ENCODE peak calls at places on chromosomes 13 and 19, in seven cellular contexts. A is hepatocyte, Y is suprapubic skin, T is mammary epithelial cell, N is ovary, K is thoracic aorta, E is right cardiac atrium. Z is an unnamed sample.

GRCh38 chr13:26310003-26310402 is 56.1 kb downstream of the CDK8 start:
- DNase-seq in Y (no peak), A (no peak), K (no peak), E (no peak), N (no peak), T (no peak), Z (no peak)

GRCh38 chr19:46718934-46719551 is 2.1 kb upstream of the PRKD2 start:
- DNase-seq in N (no peak), Y (no peak), K (no peak), A (no peak), T (no peak), E (no peak), Z (no peak)

GRCh38 chr13:62564770-62565169 is 1149.1 kb upstream of the PCDH20 start:
- DNase-seq in K (no peak), Y (no peak), N (no peak), E (no peak), T (no peak), A (no peak), Z (no peak)

GRCh38 chr13:25963681-25964080 is 88.1 kb downstream of the SHISA2 start:
- DNase-seq in Y (no peak), K (no peak), T (peak; percentile 6), E (no peak), N (no peak), A (no peak), Z (peak; percentile 15)

GRCh38 chr13:70339738-70340137 is 231.5 kb upstream of the KLHL1 start:
- DNase-seq in E (no peak), K (no peak), A (peak; percentile 40), N (no peak), Y (no peak), T (peak; percentile 2), Z (peak; percentile 10)

GRCh38 chr19:20858218-20858617 is 64.8 kb upstream of the ZNF85 start:
- DNase-seq in E (no peak), Y (no peak), K (no peak), N (no peak), A (no peak), T (no peak), Z (no peak)

GRCh38 chr19:13381827-13382632 is 124.2 kb downstream of the CACNA1A start:
- DNase-seq in A (no peak), N (no peak), E (no peak), Y (no peak), T (no peak), K (no peak), Z (no peak)

GRCh38 chr13:109704771-109705628 is 81.4 kb downstream of the IRS2 start:
- DNase-seq in K (no peak), A (peak; percentile 21), E (peak; percentile 79), T (peak; percentile 49), N (no peak), Y (no peak), Z (peak; percentile 41)

GRCh38 chr13:25882732-25883357 is 169.0 kb downstream of the SHISA2 start:
- DNase-seq in A (no peak), K (no peak), N (no peak), Y (no peak), T (no peak), E (no peak), Z (peak; percentile 10)

GRCh38 chr19:30086220-30086619 is 144.2 kb downstream of the URI1 start:
- DNase-seq in E (no peak), T (no peak), A (no peak), K (no peak), N (no peak), Y (no peak), Z (no peak)

GRCh38 chr19:30425885-30426838 is 54.0 kb downstream of the ZNF536 start:
- DNase-seq in Y (no peak), A (no peak), E (no peak), K (no peak), T (no peak), N (no peak), Z (no peak)

GRCh38 chr13:99886706-99887105 is 84.9 kb downstream of the ZIC5 start:
- DNase-seq in E (no peak), N (no peak), Y (no peak), T (no peak), K (no peak), A (no peak), Z (no peak)

GRCh38 chr13:40502236-40502635 is 164.2 kb downstream of the FOXO1 start:
- DNase-seq in Y (no peak), T (peak; percentile 29), E (no peak), N (no peak), K (no peak), A (no peak), Z (no peak)

GRCh38 chr13:98581377-98581776 is 4.5 kb upstream of the STK24 start:
- DNase-seq in A (no peak), T (no peak), N (no peak), E (no peak), K (no peak), Y (no peak), Z (no peak)

GRCh38 chr13:112953591-112954487 is 15.2 kb upstream of the MCF2L start:
- DNase-seq in A (no peak), K (no peak), Y (peak; percentile 64), E (no peak), T (no peak), N (peak; percentile 9), Z (no peak)

GRCh38 chr19:51311388-51312257 is at the start of gene IGLON5:
- DNase-seq in N (no peak), K (no peak), T (no peak), A (peak; percentile 57), Y (no peak), E (no peak), Z (no peak)

GRCh38 chr19:43526884-43527859 is at the start of gene ETHE1:
- DNase-seq in N (peak; percentile 80), A (peak; percentile 87), E (peak; percentile 95), K (peak; percentile 37), T (peak; percentile 78), Y (peak; percentile 91), Z (peak; percentile 88)

GRCh38 chr19:49786432-49786831 is 19.6 kb downstream of the AP2A1 start:
- DNase-seq in A (no peak), T (peak; percentile 28), Y (no peak), E (peak; percentile 62), N (no peak), K (no peak), Z (peak; percentile 44)

GRCh38 chr13:25170554-25171107 is 1.5 kb downstream of the AMER2 start:
- DNase-seq in A (peak; percentile 27), E (no peak), K (no peak), T (no peak), N (no peak), Y (no peak), Z (peak; percentile 1)

GRCh38 chr13:93338906-93339305 is 112.3 kb downstream of the GPC6 start:
- DNase-seq in A (no peak), N (no peak), T (no peak), Y (no peak), K (no peak), E (no peak), Z (no peak)

GRCh38 chr13:80363890-80364503 is 23.1 kb upstream of the SPRY2 start:
- DNase-seq in K (no peak), Y (no peak), T (peak; percentile 5), A (peak; percentile 47), E (no peak), N (no peak), Z (peak; percentile 78)

GRCh38 chr13:28441533-28441928 is 53.4 kb downstream of the FLT1 start:
- DNase-seq in K (no peak), Y (no peak), N (no peak), A (no peak), T (no peak), E (no peak), Z (no peak)
- H3K4me1 ChIP-seq in K (no peaks in the 10 kb centered on the region), Y (peaks cover 4% of the 10 kb centered on the region), N (no peaks in the 10 kb centered on the region), A (no peaks in the 10 kb centered on the region), T (no peaks in the 10 kb centered on the region), E (no peaks in the 10 kb centered on the region), Z (no peaks in the 10 kb centered on the region)

GRCh38 chr19:56538761-56539263 is at the start of gene ZFP28:
- DNase-seq in A (no peak), N (peak; percentile 78), K (peak; percentile 31), Y (peak; percentile 82), E (peak; percentile 92), T (no peak), Z (no peak)
- H3K9me3 ChIP-seq in A (peaks cover 18% of the 10 kb centered on the region), N (peaks cover 22% of the 10 kb centered on the region), K (peaks cover 46% of the 10 kb centered on the region), Y (peaks cover 13% of the 10 kb centered on the region), E (peaks cover 4% of the 10 kb centered on the region), T (peaks cover 26% of the 10 kb centered on the region), Z (peaks cover 77% of the 10 kb centered on the region)

GRCh38 chr13:111093136-111093535 is 22.0 kb upstream of the ARHGEF7 start:
- DNase-seq in A (no peak), N (no peak), E (no peak), Y (no peak), T (no peak), K (no peak), Z (no peak)

GRCh38 chr13:111093634-111094033 is 21.5 kb upstream of the ARHGEF7 start:
- DNase-seq in K (no peak), E (no peak), Y (no peak), A (no peak), T (no peak), N (no peak), Z (no peak)

GRCh38 chr13:111095911-111096501 is 19.1 kb upstream of the ARHGEF7 start:
- DNase-seq in T (no peak), N (no peak), Y (no peak), K (no peak), A (no peak), E (no peak), Z (no peak)

GRCh38 chr13:111092685-111093084 is 22.4 kb upstream of the ARHGEF7 start:
- DNase-seq in T (no peak), A (no peak), E (no peak), K (no peak), N (no peak), Y (no peak), Z (no peak)

DNA sequence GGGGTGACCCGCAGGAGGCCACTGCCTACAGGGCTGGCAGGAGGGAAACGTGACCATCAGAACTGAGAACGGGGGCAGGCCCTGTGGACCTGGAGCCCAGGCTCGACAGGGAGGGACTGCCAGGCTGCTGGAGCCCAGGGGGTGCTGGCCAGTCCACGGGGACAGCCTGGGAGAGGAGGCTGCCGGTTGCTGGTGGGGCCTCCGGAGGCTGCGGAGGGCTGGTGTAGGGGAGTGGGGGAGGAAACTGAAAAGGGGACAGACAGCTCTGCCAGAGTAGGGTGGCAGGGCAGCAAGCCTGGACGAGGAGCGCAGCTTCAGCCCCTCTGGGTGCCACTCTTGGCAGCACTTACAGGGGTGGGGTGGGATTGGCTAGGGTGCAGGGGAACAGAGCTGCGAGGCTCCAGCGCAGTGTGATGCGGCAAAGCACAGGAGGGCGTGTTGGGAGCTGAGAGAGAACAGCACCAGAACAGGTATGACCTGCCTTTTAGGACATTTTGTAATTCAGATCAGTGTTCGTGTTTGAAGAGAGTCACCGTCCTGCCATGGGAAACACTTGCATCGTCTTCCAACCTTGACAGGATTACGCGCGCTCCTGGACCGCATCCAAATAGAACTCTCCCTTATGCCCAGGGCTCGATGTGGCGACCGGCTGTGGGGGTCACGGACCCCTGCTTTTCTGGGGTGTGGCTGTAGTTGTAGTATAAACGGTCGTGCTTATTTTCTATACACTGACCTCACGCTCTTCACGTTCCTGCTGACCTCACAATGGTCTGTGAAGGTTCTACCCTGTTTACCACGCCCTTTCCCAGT is 19.9 kb upstream of the ARHGEF7 start:
- DNase-seq in Y (no peak), K (no peak), E (no peak), N (no peak), T (no peak), A (no peak), Z (no peak)
- H3K27me3 ChIP-seq in Y (peaks cover 47% of the 10 kb centered on the region), K (no peaks in the 10 kb centered on the region), E (no peaks in the 10 kb centered on the region), N (no peaks in the 10 kb centered on the region), T (peaks cover 2% of the 10 kb centered on the region), A (peaks cover 57% of the 10 kb centered on the region), Z (peaks cover 65% of the 10 kb centered on the region)

DNA sequence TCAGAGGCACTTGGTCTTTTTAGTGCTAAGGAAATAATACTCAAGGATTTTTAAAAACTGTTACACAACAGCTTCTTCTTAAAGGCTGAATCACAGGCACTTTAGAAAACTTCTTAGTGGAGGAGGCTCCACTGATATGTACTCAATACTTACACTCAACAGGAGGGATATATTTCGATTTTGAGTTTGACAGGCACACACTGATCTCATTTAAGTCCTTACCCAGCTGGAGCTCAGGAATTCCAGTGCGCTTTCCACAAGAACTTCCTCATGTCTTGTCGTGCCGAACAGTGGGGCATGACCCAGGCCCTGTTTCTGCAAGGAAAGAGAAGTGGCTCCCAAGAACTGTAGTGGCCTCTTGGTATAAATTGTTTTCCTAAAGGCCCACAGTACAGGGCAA is 103.8 kb downstream of the RGCC start:
- DNase-seq in Y (no peak), K (no peak), T (no peak), A (no peak), N (no peak), E (no peak), Z (peak; percentile 56)
- H3K4me1 ChIP-seq in Y (peaks cover 25% of the 10 kb centered on the region), K (peaks cover 11% of the 10 kb centered on the region), T (peaks cover 26% of the 10 kb centered on the region), A (peaks cover 27% of the 10 kb centered on the region), N (peaks cover 8% of the 10 kb centered on the region), E (peaks cover 12% of the 10 kb centered on the region), Z (peaks cover 21% of the 10 kb centered on the region)

Z was measured in adipocyte.